ENCODE peak calls at places on chromosomes 6 and 20, in seven cellular contexts. K, F, G, P, U, X and Q are unnamed samples.

GRCh38 chr6:30188541-30188940 is 24.7 kb downstream of the TRIM26 start:
- DNase-seq in K (no peak), F (no peak), G (no peak), P (no peak), U (no peak), X (no peak), Q (no peak)

GRCh38 chr6:20706293-20707165 is 172.3 kb downstream of the CDKAL1 start:
- DNase-seq in K (no peak), F (no peak), G (no peak), P (peak), U (no peak), X (no peak), Q (no peak)

GRCh38 chr6:36874016-36874442 is 574 bp downstream of the PPIL1 start:
- DNase-seq in K (no peak), F (no peak), G (peak), P (no peak), U (no peak), X (no peak), Q (no peak)

GRCh38 chr6:104537185-104537584 is 322.5 kb downstream of the HACE1 start:
- DNase-seq in K (no peak), F (no peak), G (no peak), P (no peak), U (peak), X (no peak), Q (no peak)

GRCh38 chr6:125671323-125671722 is 78.1 kb upstream of the HEY2 start:
- DNase-seq in K (no peak), F (no peak), G (no peak), P (no peak), U (no peak), X (no peak), Q (no peak)

GRCh38 chr6:46677314-46677654 is 10.4 kb upstream of the TDRD6 start:
- DNase-seq in K (no peak), F (no peak), G (no peak), P (no peak), U (peak), X (no peak), Q (no peak)

GRCh38 chr20:62219992-62220665 is at the start of gene HRH3:
- DNase-seq in K (peak), F (peak), G (peak), P (no peak), U (no peak), X (peak), Q (peak)

GRCh38 chr6:135830452-135830851 is 21.0 kb upstream of the PDE7B start:
- DNase-seq in K (no peak), F (no peak), G (no peak), P (no peak), U (no peak), X (no peak), Q (no peak)

GRCh38 chr6:42758756-42759430 is 13.0 kb upstream of the TBCC start:
- DNase-seq in K (no peak), F (no peak), G (no peak), P (no peak), U (no peak), X (no peak), Q (no peak)

GRCh38 chr6:106146852-106147351 is 60.8 kb downstream of the PRDM1 start:
- DNase-seq in K (no peak), F (no peak), G (peak), P (no peak), U (no peak), X (no peak), Q (no peak)